ENCODE peak calls at places on chromosome 19, in eight cellular contexts. V is stomach, E is ovary, F is body of pancreas, A is IMR-90, H is endothelial cell of umbilical vein, J is heart left ventricle, Q is Peyer's patch. O is an unnamed sample.

GRCh38 chr19:1373534-1374249 is 10.0 kb upstream of the NDUFS7 start:
- DNase-seq in J (peak), E (peak), H (no peak), Q (no peak), A (peak), F (peak), V (peak), O (no peak)

GRCh38 chr19:28652790-28653189 is 560.2 kb downstream of the UQCRFS1 start:
- DNase-seq in J (no peak), E (no peak), F (no peak), H (no peak), Q (no peak), A (no peak), V (no peak), O (no peak)

GRCh38 chr19:40597329-40597838 is 3.8 kb upstream of the LTBP4 start:
- DNase-seq in E (no peak), A (no peak), F (no peak), V (no peak), J (no peak), Q (no peak), H (no peak), O (no peak)

GRCh38 chr19:13043285-13043684 is 48.0 kb downstream of the NFIX start:
- DNase-seq in E (no peak), J (no peak), F (no peak), A (no peak), Q (no peak), H (no peak), V (no peak), O (no peak)

GRCh38 chr19:5691205-5691929 is 1.3 kb downstream of the RPL36 start:
- DNase-seq in V (peak), H (peak), J (peak), F (peak), A (peak), E (peak), Q (peak), O (no peak)

GRCh38 chr19:1884291-1884718 is 991 bp downstream of the ABHD17A start:
- DNase-seq in A (no peak), V (no peak), H (no peak), F (no peak), J (no peak), Q (no peak), E (peak), O (no peak)

GRCh38 chr19:39297931-39298634 is 1.9 kb downstream of the IFNL1 start:
- DNase-seq in E (no peak), J (peak), Q (peak), A (no peak), H (no peak), V (peak), F (no peak), O (no peak)

GRCh38 chr19:38318595-38319142 is 976 bp upstream of the KCNK6 start:
- DNase-seq in J (peak), V (no peak), A (no peak), H (peak), E (peak), F (peak), Q (no peak), O (no peak)

GRCh38 chr19:21698215-21698614 is 69.2 kb downstream of the ZNF100 start:
- DNase-seq in Q (no peak), V (no peak), J (no peak), F (no peak), E (no peak), A (peak), H (peak), O (no peak)

GRCh38 chr19:58577581-58578429 is 4.7 kb upstream of the MZF1 start:
- DNase-seq in A (no peak), J (peak), E (peak), H (no peak), Q (no peak), V (no peak), F (no peak), O (no peak)

GRCh38 chr19:1665565-1666047 is 13.2 kb upstream of the TCF3 start:
- DNase-seq in F (no peak), V (no peak), Q (peak), E (no peak), H (no peak), A (no peak), J (no peak), O (no peak)

GRCh38 chr19:12784394-12784870 is 6.9 kb upstream of the JUNB start:
- DNase-seq in J (no peak), E (no peak), A (peak), F (no peak), V (no peak), H (no peak), Q (no peak), O (no peak)

GRCh38 chr19:3620145-3620816 is 6.3 kb downstream of the CACTIN start:
- DNase-seq in A (no peak), H (no peak), F (no peak), E (peak), V (no peak), Q (no peak), J (no peak), O (no peak)

DNA sequence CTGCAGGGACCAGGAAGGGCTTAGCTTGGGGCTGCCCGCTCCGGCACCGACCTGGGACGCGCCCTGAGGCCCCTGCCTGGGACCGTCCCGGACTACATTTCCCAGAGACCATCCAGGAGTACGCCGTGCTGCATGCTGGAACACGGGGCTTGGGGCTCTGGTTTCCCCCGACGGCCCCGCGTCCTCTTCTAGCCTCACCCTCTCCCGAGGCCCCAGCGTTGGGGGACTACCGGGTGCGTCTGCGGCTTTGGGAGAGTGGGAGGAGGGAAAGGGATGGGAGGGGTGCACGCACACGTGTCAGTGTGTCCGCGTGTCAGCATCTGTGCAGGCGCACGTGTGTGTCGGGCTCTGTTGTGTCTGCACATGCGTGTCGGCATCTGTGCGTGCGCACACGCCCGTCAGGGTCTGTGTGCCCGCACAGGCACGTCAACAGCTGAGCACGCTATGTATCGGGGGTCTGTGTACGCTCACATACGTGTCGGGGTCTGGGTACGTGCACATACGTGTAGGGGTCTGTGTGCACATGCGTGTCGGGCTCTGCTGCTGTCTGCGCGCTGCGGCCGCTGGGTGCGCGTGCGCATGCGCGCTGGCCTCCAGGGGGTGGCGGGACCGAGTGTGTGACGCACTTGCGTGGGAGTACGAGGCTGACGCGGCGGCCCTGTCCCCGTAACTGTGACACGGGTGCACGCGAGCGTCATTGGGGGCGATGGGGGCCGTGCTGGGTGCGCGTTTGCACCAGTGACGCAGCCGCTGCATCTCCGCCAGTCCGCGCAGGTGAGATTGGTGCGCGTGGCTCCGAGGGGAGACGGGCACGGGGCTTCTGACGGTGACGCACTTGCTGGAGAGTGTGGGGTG is at the start of gene ZNF331:
- DNase-seq in Q (peak), F (peak), H (peak), J (peak), V (peak), A (peak), E (peak), O (peak)
- TF ChIP-seq POLR2A in Q (peak), F (peak), H (peak), J (peak), V (no peak), A (no peak), E (peak), O (peak)

DNA sequence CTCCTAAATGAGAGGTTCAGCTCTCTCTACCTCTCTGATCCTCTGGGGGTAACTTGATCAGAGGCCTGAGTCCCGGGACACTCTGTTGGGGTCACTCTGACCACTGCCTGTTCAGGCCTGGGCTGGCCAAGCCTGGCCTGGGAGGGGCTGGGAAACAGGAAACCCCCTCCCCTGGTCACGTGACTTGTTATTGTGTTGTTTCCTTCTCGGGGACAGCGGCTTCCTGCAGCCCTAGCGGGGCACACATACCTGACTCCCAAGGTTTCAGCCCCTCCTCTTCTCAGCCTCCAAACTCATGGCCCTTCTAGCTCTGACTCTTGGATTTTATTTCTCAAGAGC is at the start of gene USHBP1:
- DNase-seq in F (no peak), Q (peak), J (peak), V (no peak), E (no peak), A (no peak), H (peak), O (no peak)
- TF ChIP-seq POLR2A in F (peak), Q (no peak), J (peak), V (no peak), E (no peak), A (no peak), H (peak), O (no peak)

DNA sequence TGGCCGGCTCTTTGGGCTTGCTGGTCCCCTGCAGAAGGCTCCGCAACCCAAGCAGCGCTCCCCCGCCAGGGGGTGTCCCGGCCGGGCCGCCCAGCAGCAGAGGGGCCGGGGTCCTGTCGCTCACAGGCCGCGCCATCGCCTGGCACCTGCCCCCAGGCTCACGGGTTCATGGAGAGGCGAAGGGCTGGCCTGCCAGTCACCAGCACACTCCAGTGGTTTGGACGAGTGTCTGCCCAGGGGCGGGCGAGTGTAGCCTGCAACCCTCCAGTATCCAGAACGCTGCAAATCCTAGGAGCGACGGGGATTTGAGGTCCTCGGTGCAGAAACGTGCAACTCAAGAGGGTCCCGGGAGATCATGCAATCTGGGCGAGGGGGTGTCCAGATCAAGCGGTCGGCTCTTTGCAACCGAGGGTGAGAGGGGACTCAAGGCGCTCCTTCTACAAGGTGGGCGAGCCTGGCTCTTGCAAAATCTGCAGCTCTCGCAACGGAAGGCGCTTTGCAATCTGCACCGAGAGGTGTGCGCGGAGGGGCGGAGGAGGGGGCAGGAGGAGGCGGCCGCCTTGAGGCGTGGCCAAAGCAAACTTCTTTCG is at the start of gene DBP:
- DNase-seq in F (peak), H (no peak), J (no peak), V (peak), E (peak), A (no peak), Q (peak), O (peak)
- TF ChIP-seq POLR2A in F (peak), H (no peak), J (no peak), V (no peak), E (peak), A (no peak), Q (peak), O (no peak)

GRCh38 chr19:47240996-47241918 is 10.3 kb upstream of the BBC3 start:
- DNase-seq in Q (peak), E (peak), J (peak), A (peak), F (peak), H (peak), V (peak), O (no peak)
- TF ChIP-seq POLR2A in Q (no peak), E (no peak), J (no peak), A (no peak), F (peak), H (no peak), V (no peak), O (no peak)

GRCh38 chr19:56504581-56504980 is 3.1 kb upstream of the ZNF471 start:
- DNase-seq in A (peak), J (no peak), Q (no peak), V (no peak), H (no peak), F (no peak), E (no peak), O (no peak)

GRCh38 chr19:56508282-56508778 is 675 bp downstream of the ZNF471 start:
- DNase-seq in V (no peak), A (no peak), F (no peak), H (no peak), J (no peak), Q (no peak), E (no peak), O (no peak)

DNA sequence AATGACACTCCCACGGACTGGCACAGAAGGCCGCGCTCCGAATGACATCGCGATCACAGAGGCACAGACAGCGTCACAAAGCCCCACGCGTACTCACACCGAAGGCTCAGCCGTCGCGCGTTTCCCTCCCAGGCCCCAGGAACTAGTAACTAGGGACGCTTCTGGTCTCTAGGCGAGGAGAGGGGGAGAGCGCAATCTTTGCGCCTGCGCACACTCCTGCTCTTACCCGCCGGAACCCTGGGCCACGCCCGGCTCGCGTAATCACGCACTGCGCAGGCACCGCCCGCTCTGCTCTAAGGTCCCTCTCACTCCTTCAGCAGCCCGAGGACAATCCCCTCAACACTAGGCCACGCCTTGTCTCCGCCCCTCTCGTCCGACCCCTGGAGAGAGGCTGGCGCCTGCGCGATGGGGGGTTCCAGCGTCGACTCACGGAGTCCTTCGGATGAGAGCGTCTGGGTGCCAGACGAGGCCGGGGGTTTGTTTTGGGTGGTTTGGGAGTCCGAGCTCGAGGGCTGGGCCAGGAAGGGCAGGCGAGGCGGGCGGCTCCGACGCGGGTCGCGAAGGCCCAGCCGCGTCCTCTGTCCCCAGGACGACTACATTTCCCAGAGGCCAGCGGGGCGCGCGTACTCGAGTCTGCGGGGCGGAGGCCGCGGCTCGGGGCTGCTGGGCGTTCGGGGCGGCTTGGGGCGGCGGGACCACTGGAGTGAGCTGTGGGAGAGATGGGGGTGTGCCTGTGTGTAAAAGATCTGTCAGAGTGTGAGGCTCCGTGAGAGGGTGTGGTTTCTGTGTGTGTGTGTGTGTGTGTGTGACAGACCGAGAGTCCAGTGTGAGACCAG is at the start of gene ZNF471:
- DNase-seq in Q (peak), A (peak), V (peak), F (peak), H (peak), J (peak), E (peak), O (peak)
- TF ChIP-seq POLR2A in Q (no peak), A (peak), V (no peak), F (peak), H (no peak), J (peak), E (peak), O (no peak)